ENCODE peak calls at places on chromosome 2, in nine cellular contexts. Q is NCI-H1436; G is effector memory CD8-positive, alpha-beta T cell; A is stimulated activated CD4-positive, alpha-beta T cell treated with anti-CD3 and anti-CD28 coated beads, Interleukin-15, amount 100 ng/mL, for 24 hours; E is dermis blood vessel endothelial cell; Y is stimulated activated naive B cell treated with anti-CD40 and anti-IgM and Interleukin-4, amounts not matched to agents 10 μg/mL and 1 μg/mL and 100 μg/mL, for 72 hours; D is T-helper 2 cell; T is mesothelial cell of epicardium; R is nucleus accumbens. F is an unnamed sample.

GRCh38 chr2:109517118-109517889 is 96.5 kb downstream of the SEPTIN10 start:
- DNase-seq in Q (no peak), G (no peak), A (no peak), E (no peak), Y (no peak), D (no peak), T (no peak), R (no peak), F (no peak)

GRCh38 chr2:238167344-238167715 is 8.6 kb downstream of the ERFE start:
- DNase-seq in Q (no peak), G (no peak), A (no peak), E (no peak), Y (no peak), D (no peak), T (no peak), R (no peak), F (no peak)

GRCh38 chr2:157107460-157107859 is 150.0 kb upstream of the GALNT5 start:
- DNase-seq in Q (no peak), G (no peak), A (no peak), E (no peak), Y (no peak), D (no peak), T (no peak), R (no peak), F (no peak)

GRCh38 chr2:218547978-218548377 is 20.2 kb downstream of the USP37 start:
- DNase-seq in Q (no peak), G (no peak), A (no peak), E (no peak), Y (no peak), D (no peak), T (no peak), R (no peak), F (no peak)

GRCh38 chr2:119376810-119377209 is 10.0 kb downstream of the DBI start:
- DNase-seq in Q (no peak), G (no peak), A (no peak), E (no peak), Y (no peak), D (no peak), T (no peak), R (no peak), F (no peak)

GRCh38 chr2:209688388-209688787 is 83.2 kb upstream of the UNC80 start:
- DNase-seq in Q (peak; percentile 44), G (no peak), A (no peak), E (peak; percentile 27), Y (no peak), D (no peak), T (no peak), R (no peak), F (no peak)

GRCh38 chr2:18271370-18272147 is 288.9 kb downstream of the RDH14 start:
- DNase-seq in Q (no peak), G (no peak), A (no peak), E (no peak), Y (no peak), D (no peak), T (no peak), R (no peak), F (no peak)

GRCh38 chr2:125169022-125169763 is 1144.1 kb downstream of the CNTNAP5 start:
- DNase-seq in Q (no peak), G (no peak), A (no peak), E (no peak), Y (no peak), D (no peak), T (no peak), R (no peak), F (no peak)

GRCh38 chr2:168246072-168246482 is 1.3 kb downstream of the STK39 start:
- DNase-seq in Q (no peak), G (no peak), A (no peak), E (no peak), Y (no peak), D (no peak), T (no peak), R (no peak), F (no peak)

GRCh38 chr2:223601932-223602676 is at the start of gene SCG2:
- DNase-seq in Q (peak; percentile 72), G (no peak), A (peak; percentile 51), E (peak; percentile 87), Y (no peak), D (peak; percentile 3), T (peak; percentile 79), R (peak; percentile 8), F (peak; percentile 13)

GRCh38 chr2:6773007-6773693 is 92.6 kb downstream of the CMPK2 start:
- DNase-seq in Q (peak; percentile 76), G (peak; percentile 68), A (peak; percentile 83), E (peak; percentile 55), Y (peak; percentile 60), D (peak; percentile 12), T (peak; percentile 99), R (peak; percentile 71), F (peak; percentile 68)

GRCh38 chr2:171864357-171864985 is 29.6 kb downstream of the SLC25A12 start:
- DNase-seq in Q (no peak), G (no peak), A (no peak), E (no peak), Y (no peak), D (no peak), T (no peak), R (no peak), F (peak; percentile 16)

F was measured in CD8-positive, alpha-beta memory T cell.